ENCODE peak calls at places on chromosome 22, in seven cellular contexts. C is tibial nerve, P is BE2C, O is GM04503, W is amniotic stem cell, E is small intestine, D is transverse colon. T is an unnamed sample.

GRCh38 chr22:17159504-17159951 is 451 bp upstream of the HDHD5 start:
- DNase-seq in P (peak), D (peak), O (peak), C (no peak), W (no peak), E (peak), T (no peak)

GRCh38 chr22:39421691-39422090 is 22.1 kb downstream of the TAB1 start:
- DNase-seq in C (no peak), P (no peak), E (no peak), D (no peak), W (no peak), O (no peak), T (no peak)

GRCh38 chr22:46335201-46336118 is at the start of gene TRMU:
- DNase-seq in P (peak), C (peak), O (peak), E (peak), W (peak), D (peak), T (peak)

GRCh38 chr22:36998620-36999351 is 20.5 kb downstream of the TST start:
- DNase-seq in P (no peak), E (peak), C (no peak), O (no peak), D (peak), W (no peak), T (no peak)

GRCh38 chr22:43838571-43839307 is 23.6 kb downstream of the SULT4A1 start:
- DNase-seq in C (no peak), E (no peak), D (no peak), O (no peak), W (no peak), P (no peak), T (no peak)

GRCh38 chr22:28477556-28477955 is 202.1 kb downstream of the TTC28 start:
- DNase-seq in C (no peak), P (no peak), W (no peak), D (no peak), E (no peak), O (no peak), T (no peak)

GRCh38 chr22:41565403-41566054 is 4.7 kb downstream of the CSDC2 start:
- DNase-seq in E (peak), O (peak), P (peak), W (peak), C (no peak), D (peak), T (peak)

GRCh38 chr22:27480487-27480886 is 321.1 kb downstream of the MN1 start:
- DNase-seq in C (no peak), P (no peak), D (no peak), O (no peak), E (no peak), W (no peak), T (no peak)

GRCh38 chr22:35326854-35327562 is 27.3 kb downstream of the TOM1 start:
- DNase-seq in O (no peak), W (no peak), P (no peak), E (no peak), C (no peak), D (no peak), T (no peak)

GRCh38 chr22:46578824-46579561 is 41.2 kb upstream of the GRAMD4 start:
- DNase-seq in D (peak), W (no peak), P (peak), E (peak), C (no peak), O (no peak), T (no peak)

T was measured in T1000.